ENCODE peak calls at places on chromosomes 5 and 9, in eight cellular contexts. One of them, this sample, is unnamed.

GRCh38 chr9:69236188-69236587 is 62.1 kb downstream of the TJP2 start:
- DNase-seq in nephron progenitor cell: no peak
- DNase-seq in tibial artery: no peak
- DNase-seq in cardiac muscle cell: no peak
- DNase-seq in EL: no peak
- DNase-seq in NCI-H510A treated with DMSO at 0.1 percent for 48 hours: no peak
- DNase-seq in activated naive CD8-positive, alpha-beta T cell treated with anti-CD3 and anti-CD28 coated beads, Interleukin-2, amount 50 U/mL, for 24 hours: no peak
- DNase-seq in posterior cingulate gyrus: no peak
- DNase-seq in this sample: no peak

GRCh38 chr5:142587354-142587965 is 98.4 kb downstream of the FGF1 start:
- DNase-seq in nephron progenitor cell: peak; percentile 26
- DNase-seq in tibial artery: no peak
- DNase-seq in cardiac muscle cell: peak; percentile 68
- DNase-seq in EL: peak; percentile 56
- DNase-seq in NCI-H510A treated with DMSO at 0.1 percent for 48 hours: peak; percentile 7
- DNase-seq in activated naive CD8-positive, alpha-beta T cell treated with anti-CD3 and anti-CD28 coated beads, Interleukin-2, amount 50 U/mL, for 24 hours: peak; percentile 31
- DNase-seq in posterior cingulate gyrus: no peak
- DNase-seq in this sample: peak; percentile 57

GRCh38 chr5:173963107-173963506 is 25.9 kb upstream of the C5orf47 start:
- DNase-seq in nephron progenitor cell: no peak
- DNase-seq in tibial artery: no peak
- DNase-seq in cardiac muscle cell: no peak
- DNase-seq in EL: peak; percentile 69
- DNase-seq in NCI-H510A treated with DMSO at 0.1 percent for 48 hours: peak; percentile 28
- DNase-seq in activated naive CD8-positive, alpha-beta T cell treated with anti-CD3 and anti-CD28 coated beads, Interleukin-2, amount 50 U/mL, for 24 hours: no peak
- DNase-seq in posterior cingulate gyrus: no peak
- DNase-seq in this sample: peak; percentile 6

GRCh38 chr9:123048748-123049147 is 15.3 kb downstream of the GPR21 start:
- DNase-seq in nephron progenitor cell: no peak
- DNase-seq in tibial artery: no peak
- DNase-seq in cardiac muscle cell: no peak
- DNase-seq in EL: no peak
- DNase-seq in NCI-H510A treated with DMSO at 0.1 percent for 48 hours: no peak
- DNase-seq in activated naive CD8-positive, alpha-beta T cell treated with anti-CD3 and anti-CD28 coated beads, Interleukin-2, amount 50 U/mL, for 24 hours: no peak
- DNase-seq in posterior cingulate gyrus: no peak
- DNase-seq in this sample: no peak

GRCh38 chr9:99905833-99906402 is 536 bp upstream of the STX17 start:
- DNase-seq in nephron progenitor cell: peak; percentile 4
- DNase-seq in tibial artery: no peak
- DNase-seq in cardiac muscle cell: no peak
- DNase-seq in EL: peak; percentile 5
- DNase-seq in NCI-H510A treated with DMSO at 0.1 percent for 48 hours: peak; percentile 55
- DNase-seq in activated naive CD8-positive, alpha-beta T cell treated with anti-CD3 and anti-CD28 coated beads, Interleukin-2, amount 50 U/mL, for 24 hours: no peak
- DNase-seq in posterior cingulate gyrus: no peak
- DNase-seq in this sample: peak; percentile 50

GRCh38 chr9:128218518-128219389 is 15.6 kb downstream of the DNM1 start:
- DNase-seq in nephron progenitor cell: peak; percentile 97
- DNase-seq in tibial artery: peak; percentile 94
- DNase-seq in cardiac muscle cell: peak; percentile 95
- DNase-seq in EL: peak; percentile 46
- DNase-seq in NCI-H510A treated with DMSO at 0.1 percent for 48 hours: no peak
- DNase-seq in activated naive CD8-positive, alpha-beta T cell treated with anti-CD3 and anti-CD28 coated beads, Interleukin-2, amount 50 U/mL, for 24 hours: peak; percentile 95
- DNase-seq in posterior cingulate gyrus: peak; percentile 83
- DNase-seq in this sample: peak; percentile 99

GRCh38 chr5:9898319-9898718 is 268.2 kb upstream of the TAS2R1 start:
- DNase-seq in nephron progenitor cell: no peak
- DNase-seq in tibial artery: no peak
- DNase-seq in cardiac muscle cell: peak; percentile 23
- DNase-seq in EL: peak; percentile 51
- DNase-seq in NCI-H510A treated with DMSO at 0.1 percent for 48 hours: peak; percentile 5
- DNase-seq in activated naive CD8-positive, alpha-beta T cell treated with anti-CD3 and anti-CD28 coated beads, Interleukin-2, amount 50 U/mL, for 24 hours: no peak
- DNase-seq in posterior cingulate gyrus: peak; percentile 21
- DNase-seq in this sample: peak; percentile 64

GRCh38 chr9:72855321-72855720 is 97.5 kb downstream of the ALDH1A1 start:
- DNase-seq in nephron progenitor cell: no peak
- DNase-seq in tibial artery: no peak
- DNase-seq in cardiac muscle cell: no peak
- DNase-seq in EL: no peak
- DNase-seq in NCI-H510A treated with DMSO at 0.1 percent for 48 hours: no peak
- DNase-seq in activated naive CD8-positive, alpha-beta T cell treated with anti-CD3 and anti-CD28 coated beads, Interleukin-2, amount 50 U/mL, for 24 hours: no peak
- DNase-seq in posterior cingulate gyrus: no peak
- DNase-seq in this sample: no peak

GRCh38 chr9:72884521-72884920 is 68.3 kb downstream of the ALDH1A1 start:
- DNase-seq in nephron progenitor cell: no peak
- DNase-seq in tibial artery: no peak
- DNase-seq in cardiac muscle cell: no peak
- DNase-seq in EL: no peak
- DNase-seq in NCI-H510A treated with DMSO at 0.1 percent for 48 hours: no peak
- DNase-seq in activated naive CD8-positive, alpha-beta T cell treated with anti-CD3 and anti-CD28 coated beads, Interleukin-2, amount 50 U/mL, for 24 hours: no peak
- DNase-seq in posterior cingulate gyrus: no peak
- DNase-seq in this sample: no peak

GRCh38 chr5:4518924-4519660 is 621.0 kb upstream of the ADAMTS16 start:
- DNase-seq in nephron progenitor cell: no peak
- DNase-seq in tibial artery: no peak
- DNase-seq in cardiac muscle cell: no peak
- DNase-seq in EL: no peak
- DNase-seq in NCI-H510A treated with DMSO at 0.1 percent for 48 hours: peak; percentile 25
- DNase-seq in activated naive CD8-positive, alpha-beta T cell treated with anti-CD3 and anti-CD28 coated beads, Interleukin-2, amount 50 U/mL, for 24 hours: no peak
- DNase-seq in posterior cingulate gyrus: no peak
- DNase-seq in this sample: no peak

GRCh38 chr5:148094336-148094735 is 30.6 kb downstream of the SPINK5 start:
- DNase-seq in nephron progenitor cell: no peak
- DNase-seq in tibial artery: no peak
- DNase-seq in cardiac muscle cell: no peak
- DNase-seq in EL: no peak
- DNase-seq in NCI-H510A treated with DMSO at 0.1 percent for 48 hours: no peak
- DNase-seq in activated naive CD8-positive, alpha-beta T cell treated with anti-CD3 and anti-CD28 coated beads, Interleukin-2, amount 50 U/mL, for 24 hours: no peak
- DNase-seq in posterior cingulate gyrus: no peak
- DNase-seq in this sample: no peak

GRCh38 chr9:3719286-3719685 is 193.5 kb upstream of the RFX3 start:
- DNase-seq in nephron progenitor cell: no peak
- DNase-seq in tibial artery: no peak
- DNase-seq in cardiac muscle cell: no peak
- DNase-seq in EL: no peak
- DNase-seq in NCI-H510A treated with DMSO at 0.1 percent for 48 hours: no peak
- DNase-seq in activated naive CD8-positive, alpha-beta T cell treated with anti-CD3 and anti-CD28 coated beads, Interleukin-2, amount 50 U/mL, for 24 hours: no peak
- DNase-seq in posterior cingulate gyrus: no peak
- DNase-seq in this sample: no peak

GRCh38 chr9:114156658-114157421 is 1.5 kb downstream of the COL27A1 start:
- DNase-seq in nephron progenitor cell: peak; percentile 63
- DNase-seq in tibial artery: peak; percentile 84
- DNase-seq in cardiac muscle cell: peak; percentile 75
- DNase-seq in EL: peak; percentile 91
- DNase-seq in NCI-H510A treated with DMSO at 0.1 percent for 48 hours: no peak
- DNase-seq in activated naive CD8-positive, alpha-beta T cell treated with anti-CD3 and anti-CD28 coated beads, Interleukin-2, amount 50 U/mL, for 24 hours: peak; percentile 36
- DNase-seq in posterior cingulate gyrus: peak; percentile 64
- DNase-seq in this sample: no peak

GRCh38 chr9:128385493-128386205 is 14.5 kb downstream of the URM1 start:
- DNase-seq in nephron progenitor cell: no peak
- DNase-seq in tibial artery: no peak
- DNase-seq in cardiac muscle cell: no peak
- DNase-seq in EL: no peak
- DNase-seq in NCI-H510A treated with DMSO at 0.1 percent for 48 hours: no peak
- DNase-seq in activated naive CD8-positive, alpha-beta T cell treated with anti-CD3 and anti-CD28 coated beads, Interleukin-2, amount 50 U/mL, for 24 hours: no peak
- DNase-seq in posterior cingulate gyrus: no peak
- DNase-seq in this sample: no peak

GRCh38 chr9:95879591-95879990 is 4.1 kb downstream of the ERCC6L2 start:
- DNase-seq in nephron progenitor cell: no peak
- DNase-seq in tibial artery: no peak
- DNase-seq in cardiac muscle cell: no peak
- DNase-seq in EL: no peak
- DNase-seq in NCI-H510A treated with DMSO at 0.1 percent for 48 hours: no peak
- DNase-seq in activated naive CD8-positive, alpha-beta T cell treated with anti-CD3 and anti-CD28 coated beads, Interleukin-2, amount 50 U/mL, for 24 hours: no peak
- DNase-seq in posterior cingulate gyrus: no peak
- DNase-seq in this sample: no peak

GRCh38 chr9:21413089-21414023 is 4.4 kb downstream of the IFNA8 start:
- DNase-seq in nephron progenitor cell: no peak
- DNase-seq in tibial artery: no peak
- DNase-seq in cardiac muscle cell: no peak
- DNase-seq in EL: no peak
- DNase-seq in NCI-H510A treated with DMSO at 0.1 percent for 48 hours: no peak
- DNase-seq in activated naive CD8-positive, alpha-beta T cell treated with anti-CD3 and anti-CD28 coated beads, Interleukin-2, amount 50 U/mL, for 24 hours: peak; percentile 7
- DNase-seq in posterior cingulate gyrus: no peak
- DNase-seq in this sample: no peak

GRCh38 chr9:118423021-118423420 is 718.8 kb downstream of the TLR4 start:
- DNase-seq in nephron progenitor cell: no peak
- DNase-seq in tibial artery: no peak
- DNase-seq in cardiac muscle cell: no peak
- DNase-seq in EL: no peak
- DNase-seq in NCI-H510A treated with DMSO at 0.1 percent for 48 hours: no peak
- DNase-seq in activated naive CD8-positive, alpha-beta T cell treated with anti-CD3 and anti-CD28 coated beads, Interleukin-2, amount 50 U/mL, for 24 hours: no peak
- DNase-seq in posterior cingulate gyrus: no peak
- DNase-seq in this sample: no peak

GRCh38 chr5:157571357-157571827 is 4.2 kb downstream of the ADAM19 start:
- DNase-seq in nephron progenitor cell: no peak
- DNase-seq in tibial artery: no peak
- DNase-seq in cardiac muscle cell: peak; percentile 60
- DNase-seq in EL: peak; percentile 95
- DNase-seq in NCI-H510A treated with DMSO at 0.1 percent for 48 hours: no peak
- DNase-seq in activated naive CD8-positive, alpha-beta T cell treated with anti-CD3 and anti-CD28 coated beads, Interleukin-2, amount 50 U/mL, for 24 hours: no peak
- DNase-seq in posterior cingulate gyrus: peak; percentile 41
- DNase-seq in this sample: no peak

GRCh38 chr5:151896041-151896691 is 28.5 kb downstream of the GLRA1 start:
- DNase-seq in nephron progenitor cell: no peak
- DNase-seq in tibial artery: no peak
- DNase-seq in cardiac muscle cell: no peak
- DNase-seq in EL: peak; percentile 96
- DNase-seq in NCI-H510A treated with DMSO at 0.1 percent for 48 hours: no peak
- DNase-seq in activated naive CD8-positive, alpha-beta T cell treated with anti-CD3 and anti-CD28 coated beads, Interleukin-2, amount 50 U/mL, for 24 hours: no peak
- DNase-seq in posterior cingulate gyrus: no peak
- DNase-seq in this sample: no peak

GRCh38 chr9:89533396-89534187 is 35.7 kb upstream of the SEMA4D start:
- DNase-seq in nephron progenitor cell: no peak
- DNase-seq in tibial artery: peak; percentile 16
- DNase-seq in cardiac muscle cell: no peak
- DNase-seq in EL: no peak
- DNase-seq in NCI-H510A treated with DMSO at 0.1 percent for 48 hours: no peak
- DNase-seq in activated naive CD8-positive, alpha-beta T cell treated with anti-CD3 and anti-CD28 coated beads, Interleukin-2, amount 50 U/mL, for 24 hours: no peak
- DNase-seq in posterior cingulate gyrus: peak; percentile 60
- DNase-seq in this sample: no peak

GRCh38 chr5:124079062-124079461 is 567.1 kb downstream of the CSNK1G3 start:
- DNase-seq in nephron progenitor cell: no peak
- DNase-seq in tibial artery: no peak
- DNase-seq in cardiac muscle cell: no peak
- DNase-seq in EL: no peak
- DNase-seq in NCI-H510A treated with DMSO at 0.1 percent for 48 hours: no peak
- DNase-seq in activated naive CD8-positive, alpha-beta T cell treated with anti-CD3 and anti-CD28 coated beads, Interleukin-2, amount 50 U/mL, for 24 hours: no peak
- DNase-seq in posterior cingulate gyrus: no peak
- DNase-seq in this sample: no peak

GRCh38 chr5:115354246-115354645 is 57.8 kb upstream of the CCDC112 start:
- DNase-seq in nephron progenitor cell: no peak
- DNase-seq in tibial artery: no peak
- DNase-seq in cardiac muscle cell: no peak
- DNase-seq in EL: no peak
- DNase-seq in NCI-H510A treated with DMSO at 0.1 percent for 48 hours: peak; percentile 22
- DNase-seq in activated naive CD8-positive, alpha-beta T cell treated with anti-CD3 and anti-CD28 coated beads, Interleukin-2, amount 50 U/mL, for 24 hours: no peak
- DNase-seq in posterior cingulate gyrus: no peak
- DNase-seq in this sample: no peak

GRCh38 chr9:18825775-18826174 is 207.2 kb downstream of the SAXO1 start:
- DNase-seq in nephron progenitor cell: no peak
- DNase-seq in tibial artery: no peak
- DNase-seq in cardiac muscle cell: no peak
- DNase-seq in EL: no peak
- DNase-seq in NCI-H510A treated with DMSO at 0.1 percent for 48 hours: no peak
- DNase-seq in activated naive CD8-positive, alpha-beta T cell treated with anti-CD3 and anti-CD28 coated beads, Interleukin-2, amount 50 U/mL, for 24 hours: no peak
- DNase-seq in posterior cingulate gyrus: no peak
- DNase-seq in this sample: no peak

GRCh38 chr9:32426278-32426939 is 42.0 kb downstream of the ACO1 start:
- DNase-seq in nephron progenitor cell: no peak
- DNase-seq in tibial artery: no peak
- DNase-seq in cardiac muscle cell: no peak
- DNase-seq in EL: peak; percentile 85
- DNase-seq in NCI-H510A treated with DMSO at 0.1 percent for 48 hours: no peak
- DNase-seq in activated naive CD8-positive, alpha-beta T cell treated with anti-CD3 and anti-CD28 coated beads, Interleukin-2, amount 50 U/mL, for 24 hours: no peak
- DNase-seq in posterior cingulate gyrus: peak; percentile 25
- DNase-seq in this sample: no peak

GRCh38 chr9:95907794-95908193 is 32.3 kb downstream of the ERCC6L2 start:
- DNase-seq in nephron progenitor cell: no peak
- DNase-seq in tibial artery: no peak
- DNase-seq in cardiac muscle cell: no peak
- DNase-seq in EL: no peak
- DNase-seq in NCI-H510A treated with DMSO at 0.1 percent for 48 hours: no peak
- DNase-seq in activated naive CD8-positive, alpha-beta T cell treated with anti-CD3 and anti-CD28 coated beads, Interleukin-2, amount 50 U/mL, for 24 hours: no peak
- DNase-seq in posterior cingulate gyrus: no peak
- DNase-seq in this sample: no peak

GRCh38 chr5:142605649-142606048 is 80.2 kb downstream of the FGF1 start:
- DNase-seq in nephron progenitor cell: no peak
- DNase-seq in tibial artery: no peak
- DNase-seq in cardiac muscle cell: no peak
- DNase-seq in EL: no peak
- DNase-seq in NCI-H510A treated with DMSO at 0.1 percent for 48 hours: no peak
- DNase-seq in activated naive CD8-positive, alpha-beta T cell treated with anti-CD3 and anti-CD28 coated beads, Interleukin-2, amount 50 U/mL, for 24 hours: no peak
- DNase-seq in posterior cingulate gyrus: no peak
- DNase-seq in this sample: no peak

GRCh38 chr9:106745457-106745856 is 117.5 kb upstream of the ZNF462 start:
- DNase-seq in nephron progenitor cell: no peak
- DNase-seq in tibial artery: no peak
- DNase-seq in cardiac muscle cell: no peak
- DNase-seq in EL: peak; percentile 48
- DNase-seq in NCI-H510A treated with DMSO at 0.1 percent for 48 hours: no peak
- DNase-seq in activated naive CD8-positive, alpha-beta T cell treated with anti-CD3 and anti-CD28 coated beads, Interleukin-2, amount 50 U/mL, for 24 hours: no peak
- DNase-seq in posterior cingulate gyrus: no peak
- DNase-seq in this sample: no peak

GRCh38 chr9:95874989-95875304 is 544 bp upstream of the ERCC6L2 start:
- DNase-seq in nephron progenitor cell: peak; percentile 43
- DNase-seq in tibial artery: peak; percentile 68
- DNase-seq in cardiac muscle cell: peak; percentile 34
- DNase-seq in EL: peak; percentile 44
- DNase-seq in NCI-H510A treated with DMSO at 0.1 percent for 48 hours: peak; percentile 53
- DNase-seq in activated naive CD8-positive, alpha-beta T cell treated with anti-CD3 and anti-CD28 coated beads, Interleukin-2, amount 50 U/mL, for 24 hours: peak; percentile 75
- DNase-seq in posterior cingulate gyrus: peak; percentile 30
- DNase-seq in this sample: peak; percentile 58

GRCh38 chr9:17137576-17137975 is 2.7 kb downstream of the CNTLN start:
- DNase-seq in nephron progenitor cell: no peak
- DNase-seq in tibial artery: no peak
- DNase-seq in cardiac muscle cell: no peak
- DNase-seq in EL: peak; percentile 30
- DNase-seq in NCI-H510A treated with DMSO at 0.1 percent for 48 hours: no peak
- DNase-seq in activated naive CD8-positive, alpha-beta T cell treated with anti-CD3 and anti-CD28 coated beads, Interleukin-2, amount 50 U/mL, for 24 hours: no peak
- DNase-seq in posterior cingulate gyrus: no peak
- DNase-seq in this sample: no peak

GRCh38 chr5:171299228-171299627 is 9.8 kb upstream of the TLX3 start:
- DNase-seq in nephron progenitor cell: no peak
- DNase-seq in tibial artery: no peak
- DNase-seq in cardiac muscle cell: no peak
- DNase-seq in EL: no peak
- DNase-seq in NCI-H510A treated with DMSO at 0.1 percent for 48 hours: no peak
- DNase-seq in activated naive CD8-positive, alpha-beta T cell treated with anti-CD3 and anti-CD28 coated beads, Interleukin-2, amount 50 U/mL, for 24 hours: no peak
- DNase-seq in posterior cingulate gyrus: no peak
- DNase-seq in this sample: no peak

GRCh38 chr5:55320571-55320970 is 12.8 kb downstream of the MTREX start:
- DNase-seq in nephron progenitor cell: no peak
- DNase-seq in tibial artery: no peak
- DNase-seq in cardiac muscle cell: no peak
- DNase-seq in EL: peak; percentile 8
- DNase-seq in NCI-H510A treated with DMSO at 0.1 percent for 48 hours: no peak
- DNase-seq in activated naive CD8-positive, alpha-beta T cell treated with anti-CD3 and anti-CD28 coated beads, Interleukin-2, amount 50 U/mL, for 24 hours: no peak
- DNase-seq in posterior cingulate gyrus: no peak
- DNase-seq in this sample: no peak

GRCh38 chr5:20959347-20959746 is 971.3 kb upstream of the CDH18 start:
- DNase-seq in nephron progenitor cell: no peak
- DNase-seq in tibial artery: no peak
- DNase-seq in cardiac muscle cell: no peak
- DNase-seq in EL: no peak
- DNase-seq in NCI-H510A treated with DMSO at 0.1 percent for 48 hours: no peak
- DNase-seq in activated naive CD8-positive, alpha-beta T cell treated with anti-CD3 and anti-CD28 coated beads, Interleukin-2, amount 50 U/mL, for 24 hours: no peak
- DNase-seq in posterior cingulate gyrus: no peak
- DNase-seq in this sample: no peak

GRCh38 chr5:90878549-90879196 is 320.1 kb downstream of the ADGRV1 start:
- DNase-seq in nephron progenitor cell: no peak
- DNase-seq in tibial artery: no peak
- DNase-seq in cardiac muscle cell: no peak
- DNase-seq in EL: no peak
- DNase-seq in NCI-H510A treated with DMSO at 0.1 percent for 48 hours: no peak
- DNase-seq in activated naive CD8-positive, alpha-beta T cell treated with anti-CD3 and anti-CD28 coated beads, Interleukin-2, amount 50 U/mL, for 24 hours: no peak
- DNase-seq in posterior cingulate gyrus: no peak
- DNase-seq in this sample: no peak

GRCh38 chr5:171432581-171433351 is 13.3 kb downstream of the FGF18 start:
- DNase-seq in nephron progenitor cell: peak; percentile 71
- DNase-seq in tibial artery: peak; percentile 55
- DNase-seq in cardiac muscle cell: no peak
- DNase-seq in EL: no peak
- DNase-seq in NCI-H510A treated with DMSO at 0.1 percent for 48 hours: no peak
- DNase-seq in activated naive CD8-positive, alpha-beta T cell treated with anti-CD3 and anti-CD28 coated beads, Interleukin-2, amount 50 U/mL, for 24 hours: no peak
- DNase-seq in posterior cingulate gyrus: no peak
- DNase-seq in this sample: no peak

This sample was measured in HT-29.